ENCODE peak calls at places on chromosome 18, in nine cellular contexts. L is GM23338; V is adrenal gland; U is OCI-LY7; I is neural crest cell; G is CD8-positive, alpha-beta memory T cell; J is activated CD4-positive, alpha-beta T cell treated with anti-CD3 and anti-CD28 coated beads for 24 hours; R is T-helper 9 cell; X is NCI-H2029. F is an unnamed sample.

GRCh38 chr18:7177131-7177744 is 53.7 kb upstream of the LRRC30 start:
- DNase-seq in U (peak; percentile 8), R (no peak), V (peak; percentile 82), X (no peak), J (no peak), G (no peak), L (peak; percentile 72), I (peak; percentile 45), F (peak; percentile 87)

GRCh38 chr18:9708057-9708881 is at the start of gene RAB31:
- DNase-seq in V (peak; percentile 88), R (no peak), G (no peak), X (no peak), J (no peak), I (peak; percentile 40), U (no peak), L (peak; percentile 57), F (peak; percentile 69)

GRCh38 chr18:49547701-49548100 is 14.2 kb upstream of the LIPG start:
- DNase-seq in J (no peak), L (no peak), I (no peak), V (no peak), G (no peak), X (no peak), U (no peak), R (no peak), F (peak; percentile 21)

GRCh38 chr18:45617284-45617683 is 2.0 kb downstream of the SLC14A2 start:
- DNase-seq in J (no peak), L (no peak), R (no peak), V (peak; percentile 93), I (no peak), U (no peak), X (no peak), G (no peak), F (peak; percentile 90)

GRCh38 chr18:44743626-44744025 is 62.9 kb downstream of the SETBP1 start:
- DNase-seq in G (no peak), R (no peak), X (no peak), L (no peak), V (no peak), I (no peak), J (no peak), U (no peak), F (no peak)

GRCh38 chr18:69649678-69650077 is 249.0 kb downstream of the DOK6 start:
- DNase-seq in V (no peak), R (no peak), I (no peak), U (no peak), G (no peak), J (no peak), L (no peak), X (no peak), F (no peak)

GRCh38 chr18:1499265-1499664 is 594.6 kb downstream of the ADCYAP1 start:
- DNase-seq in J (no peak), L (no peak), G (no peak), I (no peak), U (no peak), V (no peak), R (no peak), X (peak; percentile 4), F (no peak)

GRCh38 chr18:22485808-22486244 is 68.1 kb upstream of the CTAGE1 start:
- DNase-seq in L (no peak), J (no peak), G (no peak), I (no peak), V (no peak), U (no peak), X (no peak), R (no peak), F (peak; percentile 83)

GRCh38 chr18:79614211-79615028 is 65.2 kb upstream of the CTDP1 start:
- DNase-seq in I (no peak), U (no peak), J (no peak), V (no peak), R (no peak), L (no peak), X (no peak), G (no peak), F (no peak)

GRCh38 chr18:21831413-21831831 is 90.8 kb downstream of the MIB1 start:
- DNase-seq in J (no peak), R (no peak), X (no peak), I (no peak), G (no peak), U (no peak), V (no peak), L (peak; percentile 19), F (no peak)

GRCh38 chr18:3451166-3451988 is 1.4 kb downstream of the TGIF1 start:
- DNase-seq in X (peak; percentile 34), G (peak; percentile 78), L (peak; percentile 89), U (peak; percentile 76), J (peak; percentile 77), I (peak; percentile 75), R (peak; percentile 78), V (peak; percentile 96), F (peak; percentile 86)

GRCh38 chr18:37734406-37734805 is 168.8 kb upstream of the CELF4 start:
- DNase-seq in L (no peak), G (no peak), V (no peak), I (no peak), R (no peak), J (no peak), X (no peak), U (no peak), F (no peak)

GRCh38 chr18:53442415-53442783 is 782.1 kb downstream of the MBD2 start:
- DNase-seq in X (no peak), I (no peak), G (no peak), R (no peak), U (no peak), L (no peak), V (no peak), J (no peak), F (no peak)

GRCh38 chr18:48913201-48913600 is 37.6 kb downstream of the SMAD7 start:
- DNase-seq in J (no peak), U (peak; percentile 48), G (peak; percentile 43), R (peak; percentile 42), L (no peak), I (no peak), X (peak; percentile 12), V (no peak), F (no peak)

GRCh38 chr18:54205951-54206350 is 18.5 kb downstream of the MBD2 start:
- DNase-seq in V (no peak), U (no peak), G (no peak), J (no peak), X (no peak), R (no peak), I (no peak), L (no peak), F (peak; percentile 27)

GRCh38 chr18:13178197-13178596 is 40.4 kb upstream of the LDLRAD4 start:
- DNase-seq in J (no peak), L (no peak), R (no peak), V (no peak), G (no peak), X (no peak), U (no peak), I (no peak), F (no peak)

GRCh38 chr18:73669299-73669698 is 478.3 kb downstream of the FBXO15 start:
- DNase-seq in X (no peak), L (no peak), J (no peak), U (no peak), I (no peak), R (no peak), V (no peak), G (no peak), F (peak; percentile 87)

GRCh38 chr18:50161806-50162205 is 33.1 kb downstream of the MYO5B start:
- DNase-seq in J (no peak), V (no peak), R (no peak), X (no peak), I (no peak), L (no peak), U (no peak), G (no peak), F (peak; percentile 34)

GRCh38 chr18:36808681-36809080 is 20.1 kb downstream of the TPGS2 start:
- DNase-seq in X (no peak), I (no peak), G (no peak), J (no peak), R (no peak), U (no peak), L (no peak), V (no peak), F (no peak)

GRCh38 chr18:10660485-10660884 is 134.7 kb downstream of the NAPG start:
- DNase-seq in R (no peak), V (peak; percentile 11), I (no peak), J (no peak), G (no peak), U (peak; percentile 9), L (no peak), X (no peak), F (peak; percentile 97)

GRCh38 chr18:74241426-74241825 is 50.3 kb downstream of the CYB5A start:
- DNase-seq in J (no peak), V (no peak), L (no peak), U (no peak), G (no peak), I (no peak), R (no peak), X (no peak), F (no peak)

GRCh38 chr18:5419601-5420000 is 124.1 kb upstream of the ZBTB14 start:
- DNase-seq in G (no peak), I (no peak), V (no peak), J (no peak), L (no peak), U (no peak), R (no peak), X (no peak), F (no peak)

GRCh38 chr18:79905389-79905911 is 46.0 kb downstream of the SLC66A2 start:
- DNase-seq in X (no peak), L (no peak), I (no peak), J (no peak), V (no peak), G (no peak), U (no peak), R (no peak), F (peak; percentile 15)

GRCh38 chr18:48739266-48740067 is 200.6 kb downstream of the CTIF start:
- DNase-seq in R (no peak), L (no peak), U (no peak), X (no peak), I (no peak), G (no peak), V (no peak), J (no peak), F (peak; percentile 47)

GRCh38 chr18:76686737-76687231 is 135.6 kb upstream of the ZNF236 start:
- DNase-seq in J (no peak), U (peak; percentile 4), G (no peak), V (peak; percentile 75), X (peak; percentile 29), R (no peak), L (peak; percentile 76), I (peak; percentile 57), F (peak; percentile 70)

GRCh38 chr18:58754544-58755068 is 83.3 kb downstream of the MALT1 start:
- DNase-seq in U (no peak), J (no peak), X (no peak), V (peak; percentile 38), I (no peak), G (no peak), R (no peak), L (no peak), F (no peak)

GRCh38 chr18:53441761-53442414 is 782.6 kb downstream of the MBD2 start:
- DNase-seq in V (no peak), U (no peak), R (no peak), G (no peak), I (no peak), L (no peak), J (no peak), X (no peak), F (no peak)

GRCh38 chr18:60485207-60485606 is 112.6 kb upstream of the MC4R start:
- DNase-seq in L (no peak), G (no peak), R (no peak), X (no peak), V (no peak), I (no peak), J (no peak), U (no peak), F (peak; percentile 82)

GRCh38 chr18:55403555-55403954 is 184.4 kb downstream of the TCF4 start:
- DNase-seq in X (no peak), L (no peak), J (no peak), U (no peak), G (no peak), I (no peak), V (no peak), R (no peak), F (no peak)

GRCh38 chr18:48922801-48923730 is 27.7 kb downstream of the SMAD7 start:
- DNase-seq in X (no peak), I (no peak), G (no peak), R (no peak), V (peak; percentile 69), U (no peak), L (peak; percentile 41), J (no peak), F (peak; percentile 97)

GRCh38 chr18:11136241-11136640 is 13.1 kb downstream of the PIEZO2 start:
- DNase-seq in L (no peak), G (no peak), U (no peak), R (no peak), V (no peak), I (no peak), J (no peak), X (no peak), F (no peak)